ENCODE peak calls at places on chromosomes 4 and X, in nine cellular contexts. J is BJ, K is colonic mucosa, W is hypothalamus, B is neuronal stem cell, H is left ventricle myocardium inferior, N is Caki2, M is Peyer's patch, P is lung. A is an unnamed sample.

GRCh38 chr4:27357283-27357682 is 496.6 kb downstream of the STIM2 start:
- DNase-seq in B (no peak), K (no peak), H (no peak), M (no peak), J (no peak), P (no peak), W (no peak), N (no peak), A (no peak)

GRCh38 chr4:8607603-8608481 is 15.3 kb downstream of the CPZ start:
- DNase-seq in M (peak), B (peak), J (no peak), H (no peak), W (no peak), P (no peak), K (no peak), N (no peak), A (no peak)

GRCh38 chr4:172095161-172095560 is 282.0 kb downstream of the GALNTL6 start:
- DNase-seq in K (no peak), J (no peak), W (no peak), M (no peak), B (no peak), H (no peak), N (no peak), P (no peak), A (no peak)

GRCh38 chrX:15877380-15877779 is 22.8 kb upstream of the AP1S2 start:
- DNase-seq in W (no peak), P (no peak), M (no peak), J (no peak), B (no peak), H (peak), N (no peak), K (no peak), A (peak)

GRCh38 chrX:66632986-66633385 is 5.9 kb downstream of the EDA2R start:
- DNase-seq in H (no peak), B (no peak), M (no peak), K (no peak), P (no peak), W (no peak), N (peak), J (peak), A (no peak)

GRCh38 chr4:63790377-63790776 is 618.9 kb downstream of the TECRL start:
- DNase-seq in K (no peak), M (no peak), B (no peak), P (no peak), N (no peak), W (no peak), J (no peak), H (no peak), A (no peak)

GRCh38 chr4:148443550-148444295 is 1.5 kb upstream of the NR3C2 start:
- DNase-seq in N (no peak), W (peak), M (peak), K (peak), B (peak), J (no peak), H (peak), P (no peak), A (peak)

GRCh38 chrX:53430231-53430630 is 3.9 kb downstream of the HSD17B10 start:
- DNase-seq in M (no peak), B (no peak), H (no peak), J (no peak), N (no peak), P (no peak), W (no peak), K (no peak), A (no peak)

GRCh38 chr4:47340914-47341313 is 122.6 kb downstream of the COMMD8 start:
- DNase-seq in N (peak), J (no peak), H (no peak), P (no peak), M (no peak), W (no peak), B (no peak), K (no peak), A (no peak)

GRCh38 chr4:147984065-147984777 is 252.3 kb downstream of the ARHGAP10 start:
- DNase-seq in W (no peak), B (peak), P (no peak), J (no peak), H (no peak), M (no peak), K (peak), N (peak), A (no peak)

GRCh38 chrX:71909956-71910355 is 689 bp upstream of the NHSL2 start:
- DNase-seq in N (peak), W (no peak), M (no peak), B (peak), J (no peak), H (no peak), K (no peak), P (no peak), A (peak)

GRCh38 chr4:145271194-145271593 is 90.8 kb upstream of the OTUD4 start:
- DNase-seq in H (no peak), W (no peak), K (no peak), B (no peak), N (no peak), J (no peak), M (no peak), P (no peak), A (no peak)

GRCh38 chrX:69372435-69372834 is 131.7 kb upstream of the NALF2 start:
- DNase-seq in M (no peak), B (no peak), W (no peak), P (no peak), J (no peak), H (no peak), K (no peak), N (no peak), A (no peak)

GRCh38 chr4:48470570-48470969 is 12.6 kb upstream of the SLC10A4 start:
- DNase-seq in B (no peak), W (no peak), P (no peak), J (no peak), H (no peak), N (no peak), M (no peak), K (no peak), A (no peak)

GRCh38 chrX:149877157-149877556 is 3.8 kb upstream of the MAGEA8 start:
- DNase-seq in K (no peak), J (no peak), H (no peak), B (no peak), P (no peak), W (no peak), N (no peak), M (no peak), A (no peak)

GRCh38 chrX:2533424-2533823 is 32.6 kb upstream of the DHRSX start:
- DNase-seq in P (no peak), M (no peak), B (no peak), W (no peak), J (no peak), N (no peak), K (no peak), H (no peak), A (no peak)

GRCh38 chrX:16278927-16279326 is 111.6 kb downstream of the MAGEB17 start:
- DNase-seq in N (no peak), M (no peak), P (no peak), W (no peak), J (no peak), H (no peak), K (peak), B (no peak), A (no peak)

GRCh38 chr4:98938386-98938785 is 9.5 kb upstream of the EIF4E start:
- DNase-seq in W (no peak), H (no peak), J (no peak), M (no peak), P (no peak), K (no peak), B (no peak), N (no peak), A (no peak)

GRCh38 chr4:177118596-177118995 is 191.1 kb upstream of the NEIL3 start:
- DNase-seq in J (peak), H (peak), M (peak), B (no peak), K (no peak), W (peak), N (no peak), P (no peak), A (no peak)

GRCh38 chrX:112832481-112833095 is 8.0 kb downstream of the AMOT start:
- DNase-seq in H (no peak), N (no peak), P (peak), W (no peak), J (no peak), M (peak), K (peak), B (no peak), A (no peak)

GRCh38 chr4:118400362-118400761 is 47.6 kb upstream of the PRSS12 start:
- DNase-seq in P (no peak), B (no peak), H (no peak), N (no peak), W (no peak), K (no peak), J (no peak), M (no peak), A (no peak)

GRCh38 chr4:73729534-73730165 is 10.7 kb upstream of the CXCL8 start:
- DNase-seq in H (peak), J (no peak), B (peak), W (peak), K (peak), M (peak), N (peak), P (peak), A (peak)

GRCh38 chrX:31154941-31155340 is 83.1 kb upstream of the FTHL17 start:
- DNase-seq in P (no peak), B (no peak), H (no peak), W (no peak), N (no peak), J (no peak), K (no peak), M (no peak), A (no peak)

GRCh38 chrX:14913241-14913640 is 40.0 kb downstream of the MOSPD2 start:
- DNase-seq in H (no peak), J (no peak), B (no peak), N (no peak), W (no peak), M (no peak), K (no peak), P (no peak), A (no peak)

GRCh38 chr4:22129454-22130075 is 181.0 kb upstream of the KCNIP4 start:
- DNase-seq in H (no peak), K (peak), M (peak), N (peak), W (no peak), P (no peak), B (peak), J (peak), A (no peak)

GRCh38 chr4:122733805-122734155 is 1.3 kb downstream of the BBS12 start:
- DNase-seq in N (peak), B (no peak), J (no peak), P (no peak), M (no peak), K (no peak), W (no peak), H (no peak), A (no peak)